ENCODE peak calls at places on chromosomes 2 and 18, in six cellular contexts. G, P, D, O, Z and X are unnamed samples.

GRCh38 chr2:170504820-170505145 is 210.4 kb upstream of the SP5 start:
- DNase-seq in G (no peak), P (no peak), D (no peak), O (no peak), Z (no peak), X (no peak)

GRCh38 chr2:188256420-188256819 is 35.3 kb upstream of the GULP1 start:
- DNase-seq in G (no peak), P (no peak), D (no peak), O (no peak), Z (no peak), X (no peak)

GRCh38 chr2:74188018-74188601 is 9.4 kb upstream of the MOB1A start:
- DNase-seq in G (no peak), P (no peak), D (no peak), O (peak), Z (no peak), X (no peak)

GRCh38 chr2:217357886-217358620 is 498.2 kb upstream of the TNP1 start:
- DNase-seq in G (no peak), P (no peak), D (no peak), O (no peak), Z (no peak), X (no peak)

GRCh38 chr2:239884875-239885274 is 140.3 kb downstream of the NDUFA10 start:
- DNase-seq in G (no peak), P (no peak), D (no peak), O (no peak), Z (no peak), X (no peak)

GRCh38 chr18:59744271-59744721 is 47.1 kb upstream of the CCBE1 start:
- DNase-seq in G (no peak), P (no peak), D (peak), O (peak), Z (no peak), X (no peak)

GRCh38 chr18:59035591-59035990 is 104.1 kb upstream of the SEC11C start:
- DNase-seq in G (no peak), P (no peak), D (no peak), O (no peak), Z (no peak), X (no peak)

GRCh38 chr18:11689972-11690570 is 1.0 kb downstream of the GNAL start:
- DNase-seq in G (no peak), P (no peak), D (no peak), O (no peak), Z (no peak), X (no peak)

GRCh38 chr2:165803123-165803760 is 9.2 kb upstream of the GALNT3 start:
- DNase-seq in G (no peak), P (no peak), D (peak), O (peak), Z (no peak), X (no peak)

GRCh38 chr2:239724194-239724849 is 300.8 kb downstream of the NDUFA10 start:
- DNase-seq in G (no peak), P (no peak), D (no peak), O (no peak), Z (no peak), X (no peak)

GRCh38 chr2:114384441-114384840 is 58.0 kb upstream of the DPP10 start:
- DNase-seq in G (no peak), P (no peak), D (no peak), O (no peak), Z (no peak), X (no peak)

GRCh38 chr2:97210336-97210735 is 97.4 kb downstream of the ANKRD36 start:
- DNase-seq in G (no peak), P (no peak), D (no peak), O (no peak), Z (no peak), X (no peak)

GRCh38 chr2:236073246-236073645 is 94.9 kb downstream of the GBX2 start:
- DNase-seq in G (no peak), P (no peak), D (no peak), O (no peak), Z (no peak), X (no peak)

GRCh38 chr2:7517122-7517487 is 599.9 kb downstream of the RNF144A start:
- DNase-seq in G (no peak), P (peak), D (no peak), O (no peak), Z (no peak), X (no peak)

GRCh38 chr2:113878743-113879142 is 11.1 kb upstream of the ACTR3 start:
- DNase-seq in G (no peak), P (no peak), D (no peak), O (no peak), Z (no peak), X (no peak)

GRCh38 chr2:78992451-78992806 is 33.1 kb upstream of the REG3G start:
- DNase-seq in G (no peak), P (no peak), D (no peak), O (no peak), Z (no peak), X (peak)

GRCh38 chr2:173191601-173192000 is 116.0 kb downstream of the MAP3K20 start:
- DNase-seq in G (no peak), P (no peak), D (peak), O (peak), Z (no peak), X (no peak)

GRCh38 chr18:63881851-63882250 is 5.7 kb upstream of the SERPINB2 start:
- DNase-seq in G (no peak), P (no peak), D (peak), O (peak), Z (no peak), X (no peak)

GRCh38 chr18:48138211-48138610 is 207.8 kb upstream of the SMAD2 start:
- DNase-seq in G (no peak), P (no peak), D (no peak), O (no peak), Z (no peak), X (no peak)

GRCh38 chr2:207156045-207156444 is 9.7 kb downstream of the KLF7 start:
- DNase-seq in G (no peak), P (no peak), D (no peak), O (no peak), Z (no peak), X (no peak)

GRCh38 chr2:220670461-220670979 is 901.6 kb downstream of the EPHA4 start:
- DNase-seq in G (no peak), P (no peak), D (no peak), O (no peak), Z (no peak), X (no peak)

GRCh38 chr2:159613515-159614336 is 2.6 kb downstream of the BAZ2B start:
- DNase-seq in G (no peak), P (no peak), D (no peak), O (peak), Z (no peak), X (no peak)

GRCh38 chr18:78732273-78733210 is 247.1 kb upstream of the SALL3 start:
- DNase-seq in G (no peak), P (no peak), D (no peak), O (no peak), Z (no peak), X (no peak)

GRCh38 chr18:49839012-49839411 is 25.7 kb upstream of the ACAA2 start:
- DNase-seq in G (no peak), P (no peak), D (peak), O (peak), Z (no peak), X (no peak)

GRCh38 chr2:70514612-70515055 is 39.0 kb downstream of the TGFA start:
- DNase-seq in G (no peak), P (no peak), D (no peak), O (no peak), Z (no peak), X (peak)

GRCh38 chr2:222688912-222689311 is 17.5 kb downstream of the MOGAT1 start:
- DNase-seq in G (no peak), P (no peak), D (no peak), O (no peak), Z (no peak), X (no peak)

GRCh38 chr2:47083485-47083884 is 71.6 kb downstream of the STPG4 start:
- DNase-seq in G (no peak), P (no peak), D (no peak), O (no peak), Z (no peak), X (no peak)

GRCh38 chr2:137969876-137970275 is 5.6 kb downstream of the HNMT start:
- DNase-seq in G (no peak), P (no peak), D (no peak), O (no peak), Z (no peak), X (no peak)

GRCh38 chr2:239360008-239360407 is 40.8 kb downstream of the HDAC4 start:
- DNase-seq in G (no peak), P (no peak), D (no peak), O (no peak), Z (no peak), X (no peak)

GRCh38 chr2:3565117-3565516 is 7.0 kb upstream of the RNASEH1 start:
- DNase-seq in G (no peak), P (no peak), D (no peak), O (no peak), Z (no peak), X (no peak)

GRCh38 chr2:39378968-39379367 is 58.1 kb downstream of the MAP4K3 start:
- DNase-seq in G (no peak), P (no peak), D (no peak), O (peak), Z (no peak), X (no peak)

GRCh38 chr18:67815280-67815679 is 298.8 kb upstream of the DSEL start:
- DNase-seq in G (no peak), P (no peak), D (no peak), O (no peak), Z (no peak), X (no peak)

GRCh38 chr2:120264995-120265394 is 12.3 kb downstream of the RALB start:
- DNase-seq in G (no peak), P (no peak), D (no peak), O (no peak), Z (no peak), X (no peak)
- H3K27ac ChIP-seq in G (no peak), P (no peak), D (no peak), O (no peak), Z (no peak), X (no peak)

GRCh38 chr18:36333418-36333817 is 35.9 kb downstream of the FHOD3 start:
- DNase-seq in G (no peak), P (no peak), D (no peak), O (peak), Z (no peak), X (no peak)
- H3K4me3 ChIP-seq in G (no peak), P (no peak), D (no peak), O (no peak), Z (no peak), X (no peak)

GRCh38 chr18:2430191-2430590 is 141.1 kb downstream of the METTL4 start:
- DNase-seq in G (peak), P (no peak), D (no peak), O (no peak), Z (no peak), X (no peak)
- H3K27ac ChIP-seq in G (no peak), P (no peak), D (no peak), O (no peak), Z (no peak), X (no peak)

GRCh38 chr2:105426626-105427292 is 27.9 kb upstream of the FHL2 start:
- DNase-seq in G (no peak), P (no peak), D (no peak), O (no peak), Z (no peak), X (peak)
- H3K4me3 ChIP-seq in G (no peak), P (peak), D (no peak), O (no peak), Z (no peak), X (peak)

DNA sequence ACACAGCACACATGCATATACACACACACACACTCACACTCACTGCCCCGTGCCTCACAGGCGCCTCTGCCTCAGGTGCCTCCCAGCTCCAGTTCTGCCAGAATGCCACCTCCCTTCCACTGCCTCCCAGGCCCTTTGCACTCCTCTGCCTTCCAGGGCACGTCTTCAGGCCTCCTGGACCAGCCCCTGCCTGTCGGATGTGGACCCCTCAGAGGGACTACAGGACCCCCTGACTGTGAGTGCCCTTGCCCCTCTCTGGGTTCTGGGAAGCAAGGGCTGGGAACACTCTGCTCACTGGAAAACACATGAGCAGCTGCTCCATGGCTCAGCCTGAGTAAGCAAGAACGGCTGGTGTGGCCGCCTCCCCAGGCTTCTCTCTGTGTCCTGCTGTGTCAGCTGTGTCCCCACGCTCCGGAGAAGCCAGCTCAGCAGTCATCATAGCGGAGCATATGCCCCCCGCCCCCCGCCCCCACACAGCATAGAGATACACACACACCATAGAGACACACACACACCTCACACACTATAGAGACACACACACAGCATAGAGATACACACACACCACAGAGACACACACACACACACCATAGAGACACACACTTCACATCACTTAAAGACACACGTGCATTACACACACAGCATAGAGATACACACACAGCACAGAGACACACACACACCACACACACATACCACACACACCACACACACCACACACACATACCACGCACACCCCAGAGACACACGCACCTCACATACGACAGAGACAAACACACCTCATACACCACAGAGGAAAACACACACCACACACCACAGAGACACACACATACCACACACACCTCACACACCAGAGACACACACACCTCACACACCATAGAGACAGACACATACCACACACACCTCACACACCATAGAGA is 271.3 kb downstream of the CYRIA start:
- DNase-seq in G (no peak), P (no peak), D (no peak), O (no peak), Z (no peak), X (no peak)
- H3K27ac ChIP-seq in G (no peak), P (no peak), D (no peak), O (no peak), Z (no peak), X (no peak)

DNA sequence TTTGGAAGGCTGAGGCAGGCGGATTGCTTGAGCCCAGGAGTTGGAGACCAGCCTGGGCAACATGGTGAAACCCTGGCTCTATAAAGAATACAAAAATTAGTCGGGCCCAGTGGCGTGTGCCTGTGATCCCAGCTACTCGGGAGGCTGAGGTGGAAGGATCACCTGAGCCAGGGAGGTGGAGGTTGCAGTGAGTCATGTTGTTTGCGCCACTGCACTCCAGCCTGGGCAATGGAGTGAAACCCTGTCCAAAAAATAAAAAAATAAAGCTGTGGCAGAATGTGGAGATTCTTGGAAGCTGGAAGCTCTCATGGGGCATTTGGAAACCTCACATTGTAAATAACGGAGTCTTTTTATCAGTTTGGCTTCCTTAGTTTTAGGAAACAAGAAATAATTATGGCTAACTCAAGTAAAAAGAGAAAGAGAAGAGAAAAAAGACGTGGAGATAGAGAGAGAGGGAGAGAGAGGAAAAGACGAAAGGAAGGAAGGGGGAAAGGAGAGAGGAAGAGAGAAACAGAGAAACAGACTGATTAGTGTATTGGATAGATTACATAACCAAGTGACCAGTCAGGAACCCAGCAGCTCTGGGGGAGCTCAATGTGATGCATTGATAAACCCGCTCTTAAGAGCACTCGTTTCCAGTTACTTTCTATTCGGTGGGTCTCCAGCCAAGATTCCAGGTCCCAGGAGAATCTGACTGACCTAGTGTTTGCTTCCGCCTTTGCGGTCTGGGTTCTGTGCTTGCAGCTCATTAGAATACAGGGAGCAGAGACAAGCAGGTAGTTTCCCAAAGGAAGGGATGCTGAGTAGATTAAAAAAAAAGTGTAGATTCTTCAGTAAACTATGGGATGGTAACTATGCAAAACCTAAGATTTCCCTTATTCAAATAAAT is 1.1 kb upstream of the SPAST start:
- DNase-seq in G (no peak), P (no peak), D (peak), O (peak), Z (peak), X (no peak)
- H3K4me3 ChIP-seq in G (peak), P (peak), D (peak), O (peak), Z (peak), X (peak)

DNA sequence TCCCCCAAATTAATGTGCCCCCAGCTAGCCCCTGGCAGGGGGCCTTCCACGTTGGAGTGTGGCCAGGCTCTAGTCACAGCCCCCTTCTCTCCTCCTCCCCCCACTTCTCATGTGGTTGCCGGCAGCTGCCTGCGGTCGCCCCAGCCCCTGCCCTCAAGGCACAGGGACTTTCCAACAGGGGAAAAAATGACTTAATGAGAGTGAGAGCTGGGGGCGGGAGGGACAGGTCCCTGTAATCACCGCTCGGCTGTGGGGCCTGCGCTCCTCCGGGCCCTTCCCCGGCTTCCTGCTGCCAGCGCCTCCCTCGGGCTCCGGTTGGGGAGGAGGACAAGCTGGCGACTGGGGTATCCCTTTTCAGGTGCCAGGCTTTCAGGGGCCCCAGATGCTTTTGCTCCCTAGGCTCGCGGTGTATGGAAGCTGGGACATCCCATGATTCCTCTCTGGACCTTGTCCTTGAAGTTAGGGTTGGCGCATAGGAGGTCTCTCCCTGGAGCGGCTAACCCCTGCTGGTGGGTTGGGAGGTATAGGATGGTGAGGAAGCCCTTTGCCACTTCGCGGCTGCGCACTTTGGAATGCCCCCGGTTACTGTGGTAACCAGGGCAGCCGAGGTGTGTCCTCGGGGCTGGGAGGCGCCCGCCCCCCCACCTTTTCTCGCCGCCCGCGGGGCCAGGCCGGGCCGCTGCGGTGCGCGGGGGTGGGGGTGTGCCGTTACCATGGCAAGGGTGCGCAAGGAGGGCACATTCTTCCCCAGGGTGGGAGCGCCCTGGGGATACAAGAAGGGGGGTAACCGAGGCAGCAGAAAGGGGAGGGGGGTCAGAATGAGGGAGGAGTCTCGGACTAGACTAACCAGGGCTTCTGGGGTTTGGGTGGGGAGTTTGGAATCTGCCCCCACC is 16.1 kb downstream of the WNT10A start:
- DNase-seq in G (peak), P (peak), D (no peak), O (peak), Z (no peak), X (peak)
- H3K27ac ChIP-seq in G (peak), P (peak), D (no peak), O (no peak), Z (no peak), X (no peak)

GRCh38 chr2:157260403-157261198 is 3.1 kb downstream of the GALNT5 start:
- DNase-seq in G (no peak), P (no peak), D (no peak), O (no peak), Z (no peak), X (no peak)

GRCh38 chr2:157264099-157264498 is 6.6 kb downstream of the GALNT5 start:
- DNase-seq in G (no peak), P (no peak), D (no peak), O (peak), Z (no peak), X (no peak)

GRCh38 chr2:157262248-157262647 is 4.7 kb downstream of the GALNT5 start:
- DNase-seq in G (no peak), P (no peak), D (no peak), O (no peak), Z (no peak), X (no peak)

GRCh38 chr2:157258520-157259326 is 1.2 kb downstream of the GALNT5 start:
- DNase-seq in G (no peak), P (no peak), D (no peak), O (no peak), Z (no peak), X (no peak)

GRCh38 chr2:157261199-157261782 is 3.8 kb downstream of the GALNT5 start:
- DNase-seq in G (no peak), P (peak), D (peak), O (peak), Z (no peak), X (no peak)
- H3K4me3 ChIP-seq in G (no peak), P (peak), D (no peak), O (peak), Z (no peak), X (no peak)